ENCODE peak calls at places on chromosomes 3 and 15, in ten cellular contexts. P is B cell; M is HFF-Myc; Z is mesothelial cell of epicardium; W is activated T-helper 1 cell treated with Interleukin-2 at 50 U/mL for 16 hours; I is AG04450; U is NCI-H1930; T is uterus; F is HFFc6; S is activated CD8-positive, alpha-beta T cell treated with anti-CD3 and anti-CD28 coated beads, Interleukin-2, amount 10 ng/mL, durations not matched to agents 7 days and 5 days. R is an unnamed sample.

GRCh38 chr15:62711691-62712454 is 330.7 kb upstream of the TPM1 start:
- DNase-seq in P (no peak), M (no peak), Z (no peak), W (no peak), I (no peak), U (no peak), T (no peak), F (peak), S (no peak), R (no peak)

GRCh38 chr15:71494565-71494964 is 315.8 kb upstream of the NR2E3 start:
- DNase-seq in P (no peak), M (no peak), Z (no peak), W (no peak), I (no peak), U (no peak), T (no peak), F (no peak), S (no peak), R (no peak)

GRCh38 chr15:68712886-68713285 is 107.8 kb downstream of the ANP32A start:
- DNase-seq in P (no peak), M (no peak), Z (no peak), W (no peak), I (no peak), U (no peak), T (no peak), F (no peak), S (no peak), R (no peak)

GRCh38 chr3:43913549-43913948 is 222.8 kb downstream of the ABHD5 start:
- DNase-seq in P (no peak), M (no peak), Z (no peak), W (no peak), I (no peak), U (no peak), T (no peak), F (no peak), S (no peak), R (no peak)

GRCh38 chr3:36700537-36701248 is 63.7 kb downstream of the DCLK3 start:
- DNase-seq in P (no peak), M (no peak), Z (peak), W (no peak), I (peak), U (peak), T (peak), F (peak), S (peak), R (peak)

GRCh38 chr3:195700319-195700718 is 20.5 kb upstream of the MUC20 start:
- DNase-seq in P (no peak), M (no peak), Z (no peak), W (no peak), I (no peak), U (no peak), T (no peak), F (no peak), S (no peak), R (no peak)

GRCh38 chr15:33913459-33913858 is 54.8 kb upstream of the CHRM5 start:
- DNase-seq in P (no peak), M (no peak), Z (no peak), W (no peak), I (no peak), U (no peak), T (no peak), F (no peak), S (no peak), R (no peak)

GRCh38 chr3:139291276-139292051 is 52.4 kb upstream of the MRPS22 start:
- DNase-seq in P (no peak), M (no peak), Z (no peak), W (no peak), I (no peak), U (no peak), T (no peak), F (no peak), S (no peak), R (no peak)

GRCh38 chr3:8632402-8633237 is 12.0 kb downstream of the SSUH2 start:
- DNase-seq in P (peak), M (no peak), Z (no peak), W (no peak), I (no peak), U (no peak), T (no peak), F (no peak), S (no peak), R (no peak)

GRCh38 chr3:4493008-4493930 is at the start of gene ITPR1:
- DNase-seq in P (peak), M (peak), Z (peak), W (peak), I (peak), U (peak), T (peak), F (peak), S (peak), R (peak)

GRCh38 chr3:192940129-192940528 is 22.5 kb upstream of the MB21D2 start:
- DNase-seq in P (no peak), M (no peak), Z (no peak), W (no peak), I (no peak), U (no peak), T (no peak), F (no peak), S (no peak), R (peak)

GRCh38 chr3:29144361-29144760 is 136.5 kb upstream of the RBMS3 start:
- DNase-seq in P (no peak), M (no peak), Z (no peak), W (no peak), I (no peak), U (no peak), T (no peak), F (no peak), S (no peak), R (no peak)

GRCh38 chr3:23217872-23218554 is 14.9 kb downstream of the UBE2E2 start:
- DNase-seq in P (no peak), M (no peak), Z (no peak), W (no peak), I (no peak), U (no peak), T (no peak), F (no peak), S (no peak), R (no peak)